ENCODE peak calls at places on chromosome 3, in six cellular contexts. U, W, P, Q, O and Y are unnamed samples.

GRCh38 chr3:138861755-138862333 is 27.1 kb upstream of the PIK3CB start:
- DNase-seq in U (no peak), W (no peak), P (peak), Q (no peak), O (no peak), Y (peak)

GRCh38 chr3:155130001-155130400 is 49.9 kb downstream of the MME start:
- DNase-seq in U (no peak), W (no peak), P (no peak), Q (no peak), O (no peak), Y (peak)

GRCh38 chr3:8529738-8530525 is 28.3 kb downstream of the LMCD1 start:
- DNase-seq in U (no peak), W (no peak), P (no peak), Q (no peak), O (no peak), Y (no peak)

GRCh38 chr3:42066516-42067181 is 24.5 kb upstream of the TRAK1 start:
- DNase-seq in U (no peak), W (no peak), P (no peak), Q (no peak), O (no peak), Y (peak)

GRCh38 chr3:156599475-156599874 is 44.6 kb upstream of the SSR3 start:
- DNase-seq in U (no peak), W (no peak), P (no peak), Q (no peak), O (no peak), Y (no peak)

GRCh38 chr3:151356791-151357460 is 27.6 kb upstream of the P2RY13 start:
- DNase-seq in U (no peak), W (no peak), P (no peak), Q (no peak), O (no peak), Y (no peak)

GRCh38 chr3:52489453-52489852 is 5.7 kb upstream of the STAB1 start:
- DNase-seq in U (no peak), W (no peak), P (no peak), Q (no peak), O (no peak), Y (no peak)

GRCh38 chr3:59816312-59816711 is 766.5 kb upstream of the CFAP20DC start:
- DNase-seq in U (no peak), W (no peak), P (no peak), Q (no peak), O (no peak), Y (no peak)

GRCh38 chr3:60146121-60146520 is 1096.3 kb upstream of the CFAP20DC start:
- DNase-seq in U (no peak), W (no peak), P (no peak), Q (no peak), O (no peak), Y (no peak)

GRCh38 chr3:148211725-148212124 is 486.0 kb upstream of the AGTR1 start:
- DNase-seq in U (peak), W (no peak), P (no peak), Q (no peak), O (peak), Y (peak)

GRCh38 chr3:154214320-154214719 is 93.1 kb downstream of the ARHGEF26 start:
- DNase-seq in U (no peak), W (no peak), P (no peak), Q (no peak), O (no peak), Y (peak)

GRCh38 chr3:159861369-159861987 is 127.2 kb upstream of the IL12A start:
- DNase-seq in U (no peak), W (no peak), P (no peak), Q (no peak), O (no peak), Y (no peak)

GRCh38 chr3:47475029-47475569 is 642 bp downstream of the SCAP start:
- DNase-seq in U (no peak), W (no peak), P (no peak), Q (no peak), O (peak), Y (peak)

GRCh38 chr3:116579843-116580242 is 129.7 kb upstream of the TUSC7 start:
- DNase-seq in U (no peak), W (no peak), P (no peak), Q (no peak), O (no peak), Y (peak)

GRCh38 chr3:65330072-65330471 is 642.3 kb upstream of the ADAMTS9 start:
- DNase-seq in U (no peak), W (no peak), P (no peak), Q (no peak), O (no peak), Y (no peak)

GRCh38 chr3:12755754-12756153 is 3.3 kb downstream of the TMEM40 start:
- DNase-seq in U (no peak), W (no peak), P (no peak), Q (no peak), O (no peak), Y (no peak)

GRCh38 chr3:111695584-111696213 is 100.6 kb upstream of the ZBED2 start:
- DNase-seq in U (no peak), W (no peak), P (no peak), Q (no peak), O (no peak), Y (peak)

GRCh38 chr3:7263347-7264195 is 402.7 kb downstream of the GRM7 start:
- DNase-seq in U (no peak), W (no peak), P (no peak), Q (no peak), O (no peak), Y (no peak)

GRCh38 chr3:193772389-193772788 is 179.4 kb downstream of the OPA1 start:
- DNase-seq in U (no peak), W (peak), P (no peak), Q (no peak), O (no peak), Y (no peak)

GRCh38 chr3:186386883-186387560 is 25.0 kb upstream of the DGKG start:
- DNase-seq in U (no peak), W (no peak), P (no peak), Q (no peak), O (no peak), Y (no peak)

GRCh38 chr3:47022540-47023161 is 43.2 kb downstream of the NBEAL2 start:
- DNase-seq in U (no peak), W (no peak), P (no peak), Q (no peak), O (no peak), Y (no peak)